ENCODE peak calls at places on chromosome 2, in four cellular contexts. Q is naive thymus-derived CD8-positive, alpha-beta T cell; M is stimulated activated CD4-positive, alpha-beta T cell treated with anti-CD3 and anti-CD28 coated beads, Interleukin-2, amount 100 ng/mL, for 48 hours; A is effector CD4-positive, alpha-beta T cell. R is an unnamed sample.

GRCh38 chr2:2875296-2875695 is 502.3 kb downstream of the EIPR1 start:
- DNase-seq in A (no peak), Q (no peak), M (no peak), R (no peak)

GRCh38 chr2:178233428-178233827 is 39.1 kb downstream of the OSBPL6 start:
- DNase-seq in Q (no peak), A (no peak), M (no peak), R (no peak)

GRCh38 chr2:25371253-25372241 is 29.8 kb upstream of the DNMT3A start:
- DNase-seq in A (no peak), Q (no peak), M (no peak), R (no peak)

GRCh38 chr2:53036196-53036595 is 731.4 kb upstream of the CHAC2 start:
- DNase-seq in M (no peak), A (no peak), Q (no peak), R (no peak)

GRCh38 chr2:41038408-41038807 is 586.5 kb upstream of the SLC8A1 start:
- DNase-seq in A (no peak), Q (no peak), M (no peak), R (no peak)

GRCh38 chr2:133424876-133425275 is 143.4 kb downstream of the NCKAP5 start:
- DNase-seq in A (no peak), M (no peak), Q (no peak), R (no peak)

GRCh38 chr2:196914867-196915465 is 11.5 kb downstream of the PGAP1 start:
- DNase-seq in Q (no peak), A (no peak), M (no peak), R (no peak)

GRCh38 chr2:102005989-102006885 is 14.5 kb downstream of the IL1R2 start:
- DNase-seq in A (no peak), M (peak; percentile 48), Q (peak; percentile 10), R (peak; percentile 18)

GRCh38 chr2:128420776-128421175 is 102.1 kb upstream of the HS6ST1 start:
- DNase-seq in A (no peak), Q (no peak), M (no peak), R (no peak)

GRCh38 chr2:115160523-115161521 is 718.4 kb downstream of the DPP10 start:
- DNase-seq in A (no peak), M (no peak), Q (no peak), R (peak; percentile 68)

GRCh38 chr2:169507698-169508097 is 1.8 kb upstream of the KLHL41 start:
- DNase-seq in A (no peak), M (no peak), Q (no peak), R (no peak)

GRCh38 chr2:24749069-24749691 is 44.0 kb downstream of the PTRHD1 start:
- DNase-seq in M (no peak), Q (no peak), A (no peak), R (no peak)

GRCh38 chr2:170465241-170465640 is 249.9 kb upstream of the SP5 start:
- DNase-seq in M (no peak), Q (no peak), A (no peak), R (no peak)

GRCh38 chr2:11811036-11811654 is 64.7 kb downstream of the LPIN1 start:
- DNase-seq in A (no peak), M (no peak), Q (no peak), R (no peak)

GRCh38 chr2:8525582-8526402 is 156.1 kb upstream of the ID2 start:
- DNase-seq in Q (no peak), M (no peak), A (no peak), R (peak; percentile 95)

GRCh38 chr2:29281585-29281984 is 166.4 kb downstream of the CLIP4 start:
- DNase-seq in M (no peak), A (no peak), Q (no peak), R (no peak)

GRCh38 chr2:28624436-28624797 is 127.2 kb upstream of the PPP1CB start:
- DNase-seq in M (no peak), A (no peak), Q (no peak), R (no peak)

GRCh38 chr2:172242968-172243367 is 140.3 kb upstream of the DLX2 start:
- DNase-seq in Q (no peak), M (no peak), A (no peak), R (no peak)

GRCh38 chr2:25158096-25158852 is 10.1 kb downstream of the POMC start:
- DNase-seq in Q (no peak), A (no peak), M (no peak), R (no peak)

GRCh38 chr2:101831351-101831865 is 133.9 kb downstream of the MAP4K4 start:
- DNase-seq in M (peak; percentile 58), A (peak; percentile 47), Q (peak; percentile 49), R (no peak)

GRCh38 chr2:203673933-203674332 is 32.5 kb upstream of the CD28 start:
- DNase-seq in Q (no peak), M (no peak), A (no peak), R (no peak)

GRCh38 chr2:55951533-55951932 is 28.0 kb upstream of the EFEMP1 start:
- DNase-seq in M (no peak), Q (no peak), A (no peak), R (no peak)

GRCh38 chr2:177748360-177748759 is 324.2 kb downstream of the PDE11A start:
- DNase-seq in M (no peak), Q (no peak), A (no peak), R (no peak)

GRCh38 chr2:75292826-75293225 is 93.5 kb upstream of the TACR1 start:
- DNase-seq in Q (no peak), M (no peak), A (no peak), R (no peak)

GRCh38 chr2:227824711-227825110 is 11.1 kb downstream of the CCL20 start:
- DNase-seq in Q (no peak), M (no peak), A (no peak), R (no peak)

GRCh38 chr2:28164280-28164801 is 228.3 kb upstream of the FOSL2 start:
- DNase-seq in Q (no peak), A (no peak), M (no peak), R (no peak)

GRCh38 chr2:97662386-97662894 is 1.4 kb downstream of the ACTR1B start:
- DNase-seq in M (no peak), Q (no peak), A (no peak), R (no peak)

GRCh38 chr2:18362696-18363095 is 197.8 kb downstream of the RDH14 start:
- DNase-seq in Q (no peak), M (no peak), A (no peak), R (no peak)

GRCh38 chr2:140164449-140164848 is 1384.3 kb upstream of the NXPH2 start:
- DNase-seq in M (no peak), Q (no peak), A (no peak), R (no peak)

GRCh38 chr2:72004976-72005375 is 142.7 kb downstream of the CYP26B1 start:
- DNase-seq in A (no peak), M (no peak), Q (no peak), R (no peak)

GRCh38 chr2:59307196-59307595 is 1066.1 kb upstream of the FANCL start:
- DNase-seq in Q (no peak), A (no peak), M (no peak), R (no peak)

GRCh38 chr2:159615936-159616733 is at the start of gene BAZ2B:
- DNase-seq in Q (peak; percentile 19), M (peak; percentile 8), A (no peak), R (no peak)

GRCh38 chr2:121478996-121479735 is 51.5 kb upstream of the RNU4ATAC start:
- DNase-seq in Q (no peak), A (no peak), M (no peak), R (no peak)

GRCh38 chr2:67389788-67390187 is 7.3 kb upstream of the ETAA1 start:
- DNase-seq in A (no peak), M (no peak), Q (no peak), R (no peak)

GRCh38 chr2:8821276-8822217 is 15.9 kb downstream of the KIDINS220 start:
- DNase-seq in M (no peak), A (no peak), Q (no peak), R (no peak)

GRCh38 chr2:9752441-9753275 is 90.6 kb upstream of the TAF1B start:
- DNase-seq in Q (peak; percentile 49), M (peak; percentile 82), A (peak; percentile 65), R (no peak)

GRCh38 chr2:162591403-162592083 is 247.0 kb downstream of the KCNH7 start:
- DNase-seq in M (no peak), A (no peak), Q (no peak), R (no peak)

GRCh38 chr2:21256006-21256405 is 132.2 kb downstream of the TDRD15 start:
- DNase-seq in A (no peak), Q (no peak), M (no peak), R (peak; percentile 72)

GRCh38 chr2:231800493-231801091 is 14.3 kb downstream of the COPS7B start:
- DNase-seq in Q (peak; percentile 10), M (peak; percentile 46), A (peak; percentile 17), R (no peak)

GRCh38 chr2:240508832-240509545 is 48.8 kb downstream of the ANKMY1 start:
- DNase-seq in Q (no peak), M (no peak), A (no peak), R (no peak)